ENCODE peak calls at places on chromosomes 6 and 20, in ten cellular contexts. B is A549, Q is ovary, Z is uterus, J is NB4, M is prostate gland, L is breast epithelium, N is Peyer's patch, T is heart left ventricle, I is transverse colon. Y is an unnamed sample.

GRCh38 chr6:141359953-141360352 is 772.8 kb upstream of the GJE1 start:
- DNase-seq in B (no peak), Q (no peak), Z (no peak), J (no peak), M (no peak), L (no peak), N (no peak), T (no peak), I (no peak), Y (no peak)

GRCh38 chr6:99521557-99522286 is 6.5 kb upstream of the USP45 start:
- DNase-seq in B (no peak), Q (peak; percentile 35), Z (peak; percentile 38), J (no peak), M (no peak), L (no peak), N (no peak), T (peak; percentile 40), I (peak; percentile 12), Y (no peak)

GRCh38 chr6:120826253-120826652 is 508.0 kb downstream of the TBC1D32 start:
- DNase-seq in B (peak; percentile 1), Q (no peak), Z (no peak), J (peak; percentile 30), M (peak; percentile 20), L (no peak), N (no peak), T (no peak), I (peak; percentile 17), Y (peak; percentile 55)

GRCh38 chr6:156864557-156864956 is 87.4 kb downstream of the ARID1B start:
- DNase-seq in B (no peak), Q (no peak), Z (no peak), J (no peak), M (no peak), L (no peak), N (no peak), T (no peak), I (no peak), Y (no peak)

GRCh38 chr6:7132398-7132797 is 24.6 kb downstream of the RREB1 start:
- DNase-seq in B (no peak), Q (no peak), Z (no peak), J (no peak), M (no peak), L (no peak), N (no peak), T (no peak), I (no peak), Y (no peak)

GRCh38 chr6:141401168-141401567 is 731.6 kb upstream of the GJE1 start:
- DNase-seq in B (no peak), Q (no peak), Z (no peak), J (no peak), M (no peak), L (no peak), N (no peak), T (no peak), I (no peak), Y (no peak)

GRCh38 chr6:108800510-108800909 is 47.7 kb upstream of the ARMC2 start:
- DNase-seq in B (no peak), Q (no peak), Z (no peak), J (no peak), M (no peak), L (no peak), N (no peak), T (peak; percentile 19), I (no peak), Y (no peak)

GRCh38 chr6:43575105-43575771 is 600 bp downstream of the XPO5 start:
- DNase-seq in B (peak; percentile 21), Q (peak; percentile 23), Z (no peak), J (peak; percentile 68), M (no peak), L (no peak), N (no peak), T (no peak), I (peak; percentile 36), Y (peak; percentile 36)

GRCh38 chr6:107173779-107174178 is 58.5 kb upstream of the BEND3 start:
- DNase-seq in B (no peak), Q (no peak), Z (no peak), J (no peak), M (no peak), L (no peak), N (no peak), T (no peak), I (no peak), Y (no peak)

GRCh38 chr6:88512951-88513350 is 346.8 kb upstream of the CNR1 start:
- DNase-seq in B (no peak), Q (no peak), Z (no peak), J (no peak), M (no peak), L (no peak), N (no peak), T (no peak), I (no peak), Y (no peak)

GRCh38 chr6:1749041-1749440 is 139.3 kb downstream of the FOXC1 start:
- DNase-seq in B (no peak), Q (no peak), Z (no peak), J (no peak), M (no peak), L (no peak), N (no peak), T (no peak), I (peak; percentile 44), Y (no peak)

GRCh38 chr6:168054663-168055560 is 24.1 kb downstream of the FRMD1 start:
- DNase-seq in B (no peak), Q (peak; percentile 16), Z (no peak), J (no peak), M (no peak), L (no peak), N (no peak), T (peak; percentile 89), I (no peak), Y (no peak)

GRCh38 chr6:52049252-52050050 is 38.0 kb downstream of the PKHD1 start:
- DNase-seq in B (peak; percentile 13), Q (no peak), Z (no peak), J (peak; percentile 57), M (no peak), L (no peak), N (no peak), T (no peak), I (no peak), Y (no peak)

GRCh38 chr6:37936150-37936549 is 116.6 kb downstream of the ZFAND3 start:
- DNase-seq in B (no peak), Q (no peak), Z (no peak), J (no peak), M (no peak), L (no peak), N (no peak), T (no peak), I (no peak), Y (no peak)

GRCh38 chr20:1163653-1164052 is 21.1 kb downstream of the TMEM74B start:
- DNase-seq in B (no peak), Q (no peak), Z (no peak), J (no peak), M (no peak), L (no peak), N (no peak), T (no peak), I (no peak), Y (no peak)

GRCh38 chr6:41713161-41713649 is 22.2 kb downstream of the TFEB start:
- DNase-seq in B (peak; percentile 77), Q (no peak), Z (peak; percentile 49), J (peak; percentile 87), M (peak; percentile 92), L (peak; percentile 79), N (no peak), T (peak; percentile 81), I (no peak), Y (peak; percentile 86)

GRCh38 chr6:129031051-129031599 is 148.2 kb downstream of the LAMA2 start:
- DNase-seq in B (no peak), Q (no peak), Z (no peak), J (no peak), M (no peak), L (no peak), N (no peak), T (no peak), I (no peak), Y (no peak)

GRCh38 chr6:157236040-157236725 is 87.1 kb downstream of the TMEM242 start:
- DNase-seq in B (no peak), Q (peak; percentile 46), Z (no peak), J (no peak), M (no peak), L (no peak), N (peak; percentile 64), T (peak; percentile 23), I (no peak), Y (no peak)

GRCh38 chr6:24517659-24518538 is 23.1 kb downstream of the ALDH5A1 start:
- DNase-seq in B (no peak), Q (no peak), Z (no peak), J (no peak), M (no peak), L (no peak), N (no peak), T (no peak), I (no peak), Y (no peak)

GRCh38 chr6:134419717-134420116 is 101.8 kb upstream of the SGK1 start:
- DNase-seq in B (no peak), Q (no peak), Z (no peak), J (no peak), M (no peak), L (no peak), N (no peak), T (no peak), I (no peak), Y (no peak)
- TF ChIP-seq POLR2A in B (no peak), Q (no peak), Z (no peak), J (no peak), M (no peak), L (no peak), N (no peak), T (no peak), I (no peak), Y (no peak)

GRCh38 chr6:35024601-35025054 is 116.5 kb downstream of the TCP11 start:
- DNase-seq in B (peak; percentile 28), Q (no peak), Z (no peak), J (peak; percentile 73), M (no peak), L (no peak), N (no peak), T (peak; percentile 75), I (peak; percentile 56), Y (peak; percentile 47)
- TF ChIP-seq POLR2A in B (no peak), Q (no peak), Z (no peak), J (no peak), M (no peak), L (no peak), N (no peak), T (no peak), I (no peak), Y (no peak)

GRCh38 chr6:30626484-30627366 is at the start of gene ATAT1:
- DNase-seq in B (peak; percentile 82), Q (peak; percentile 86), Z (peak; percentile 88), J (peak; percentile 86), M (peak; percentile 87), L (peak; percentile 88), N (peak; percentile 97), T (peak; percentile 92), I (peak; percentile 96), Y (peak; percentile 93)
- TF ChIP-seq POLR2A in B (peak; percentile 80), Q (peak; percentile 58), Z (peak; percentile 17), J (peak; percentile 56), M (peak; percentile 71), L (no peak), N (peak; percentile 79), T (no peak), I (peak; percentile 83), Y (no peak)

DNA sequence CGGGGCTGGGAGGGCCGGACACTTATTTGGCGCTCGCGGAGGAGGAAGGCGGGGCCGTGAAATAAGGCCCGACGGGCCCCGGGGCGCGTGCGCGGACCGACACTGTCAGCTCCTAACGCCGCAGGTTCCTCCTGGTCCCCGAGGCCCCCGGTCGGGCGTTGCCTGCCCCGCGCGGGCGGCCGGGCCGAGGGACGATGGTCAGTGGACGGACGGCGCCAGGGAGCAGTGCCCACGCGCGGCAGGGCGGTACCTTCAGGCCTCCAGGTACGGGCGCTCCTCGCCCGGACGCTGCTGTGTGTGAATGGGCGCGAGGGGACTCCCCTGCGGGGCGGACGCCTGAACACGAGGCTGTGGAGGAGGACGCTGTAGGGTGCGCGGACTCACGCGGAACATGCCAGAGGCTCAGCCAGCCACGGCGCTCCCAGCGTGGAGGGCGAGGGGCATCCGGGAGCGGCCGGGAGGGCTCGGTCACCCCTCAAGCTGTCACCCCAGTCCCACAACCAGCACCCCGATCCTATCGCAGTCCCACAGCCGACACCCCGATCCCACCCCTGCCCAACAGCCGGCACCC is 313 bp upstream of the GMEB2 start:
- DNase-seq in B (peak; percentile 94), Q (peak; percentile 95), Z (peak; percentile 94), J (peak; percentile 98), M (peak; percentile 93), L (peak; percentile 95), N (peak; percentile 96), T (peak; percentile 97), I (peak; percentile 97), Y (peak; percentile 96)
- TF ChIP-seq POLR2A in B (peak; percentile 73), Q (peak; percentile 25), Z (peak; percentile 60), J (peak; percentile 90), M (peak; percentile 78), L (peak; percentile 38), N (peak; percentile 86), T (no peak), I (peak; percentile 83), Y (peak; percentile 50)

Y was measured in stomach.